ENCODE peak calls at places on chromosomes 6 and 20, in five cellular contexts. W is neuronal stem cell, V is GOT3, L is GM10248, B is ELF-1. N is an unnamed sample.

GRCh38 chr20:24337551-24337950 is 131.9 kb upstream of the SYNDIG1 start:
- DNase-seq in W (no peak), V (no peak), L (no peak), B (no peak), N (no peak)

GRCh38 chr6:7110092-7110792 is 2.5 kb downstream of the RREB1 start:
- DNase-seq in W (no peak), V (no peak), L (no peak), B (no peak), N (no peak)

GRCh38 chr6:36851149-36851614 is 11.9 kb upstream of the CPNE5 start:
- DNase-seq in W (peak; percentile 70), V (peak; percentile 18), L (peak; percentile 70), B (peak; percentile 66), N (no peak)

GRCh38 chr20:20520776-20521175 is 152.9 kb downstream of the INSM1 start:
- DNase-seq in W (no peak), V (no peak), L (no peak), B (no peak), N (no peak)

GRCh38 chr20:53444386-53444785 is 149.3 kb downstream of the ZNF217 start:
- DNase-seq in W (peak; percentile 29), V (no peak), L (no peak), B (peak; percentile 4), N (no peak)

GRCh38 chr6:169990095-169991030 is 238.9 kb downstream of the ERMARD start:
- DNase-seq in W (no peak), V (no peak), L (peak; percentile 47), B (no peak), N (no peak)

GRCh38 chr20:10448270-10449156 is 13.4 kb downstream of the SLX4IP start:
- DNase-seq in W (no peak), V (no peak), L (no peak), B (no peak), N (no peak)

GRCh38 chr20:63858393-63859165 is 2.7 kb upstream of the ABHD16B start:
- DNase-seq in W (peak; percentile 51), V (no peak), L (no peak), B (peak; percentile 69), N (no peak)

GRCh38 chr6:41193884-41194283 is 7.1 kb downstream of the TREML2 start:
- DNase-seq in W (no peak), V (no peak), L (no peak), B (no peak), N (no peak)

GRCh38 chr20:21796059-21796458 is 90.6 kb downstream of the PAX1 start:
- DNase-seq in W (no peak), V (no peak), L (no peak), B (peak; percentile 8), N (no peak)

GRCh38 chr20:57662313-57663240 is 42.4 kb upstream of the ZBP1 start:
- DNase-seq in W (no peak), V (no peak), L (no peak), B (no peak), N (no peak)

GRCh38 chr20:48460681-48461080 is 367.1 kb downstream of the PREX1 start:
- DNase-seq in W (no peak), V (no peak), L (no peak), B (no peak), N (no peak)

GRCh38 chr6:9593566-9593965 is 821.3 kb downstream of the TFAP2A start:
- DNase-seq in W (no peak), V (no peak), L (no peak), B (no peak), N (no peak)

GRCh38 chr6:21953831-21954801 is 342.7 kb downstream of the PRL start:
- DNase-seq in W (no peak), V (no peak), L (no peak), B (peak; percentile 29), N (no peak)

GRCh38 chr6:150730801-150731445 is 131.2 kb downstream of the PLEKHG1 start:
- DNase-seq in W (no peak), V (no peak), L (no peak), B (no peak), N (no peak)

GRCh38 chr20:49956689-49957443 is 20.7 kb downstream of the RNF114 start:
- DNase-seq in W (no peak), V (no peak), L (no peak), B (no peak), N (no peak)

GRCh38 chr6:149237464-149237863 is 80.0 kb upstream of the TAB2 start:
- DNase-seq in W (no peak), V (no peak), L (no peak), B (no peak), N (no peak)

GRCh38 chr6:84150680-84151079 is 76.8 kb downstream of the CEP162 start:
- DNase-seq in W (no peak), V (no peak), L (no peak), B (no peak), N (no peak)

GRCh38 chr20:19699132-19699971 is 58.7 kb upstream of the RIN2 start:
- DNase-seq in W (no peak), V (no peak), L (no peak), B (no peak), N (no peak)

GRCh38 chr20:62816879-62817873 is at the start of gene COL9A3:
- DNase-seq in W (no peak), V (no peak), L (no peak), B (no peak), N (no peak)

GRCh38 chr20:30922129-30922528 is 335.3 kb upstream of the DEFB115 start:
- DNase-seq in W (no peak), V (no peak), L (no peak), B (no peak), N (no peak)

GRCh38 chr6:25404693-25405169 is 125.6 kb downstream of the CARMIL1 start:
- DNase-seq in W (no peak), V (no peak), L (peak; percentile 46), B (no peak), N (no peak)

GRCh38 chr6:6003334-6004146 is 3.2 kb downstream of the NRN1 start:
- DNase-seq in W (no peak), V (no peak), L (no peak), B (peak; percentile 84), N (no peak)

GRCh38 chr6:143405381-143406154 is 44.9 kb downstream of the ADAT2 start:
- DNase-seq in W (no peak), V (no peak), L (no peak), B (no peak), N (no peak)

GRCh38 chr6:161922631-161923119 is 648.8 kb upstream of the AGPAT4 start:
- DNase-seq in W (no peak), V (no peak), L (no peak), B (peak; percentile 42), N (no peak)

GRCh38 chr20:12113468-12114371 is 196.0 kb downstream of the BTBD3 start:
- DNase-seq in W (no peak), V (no peak), L (no peak), B (no peak), N (no peak)

GRCh38 chr20:51457281-51457932 is 85.1 kb downstream of the NFATC2 start:
- DNase-seq in W (no peak), V (peak; percentile 54), L (no peak), B (peak; percentile 51), N (no peak)

GRCh38 chr6:126118058-126118759 is 131.9 kb downstream of the TRMT11 start:
- DNase-seq in W (no peak), V (no peak), L (no peak), B (no peak), N (no peak)

GRCh38 chr20:35293303-35294292 is 1.4 kb upstream of the FAM83C start:
- DNase-seq in W (no peak), V (no peak), L (no peak), B (no peak), N (no peak)

GRCh38 chr20:48821261-48821910 is 6.4 kb downstream of the PREX1 start:
- DNase-seq in W (no peak), V (no peak), L (no peak), B (no peak), N (no peak)

GRCh38 chr6:82118150-82118562 is 129.4 kb downstream of the IBTK start:
- DNase-seq in W (no peak), V (no peak), L (no peak), B (no peak), N (no peak)

GRCh38 chr6:15480546-15480945 is 182.3 kb downstream of the DTNBP1 start:
- DNase-seq in W (no peak), V (no peak), L (no peak), B (no peak), N (no peak)

GRCh38 chr20:2576317-2576727 is 39.9 kb downstream of the TMC2 start:
- DNase-seq in W (no peak), V (no peak), L (no peak), B (no peak), N (no peak)

GRCh38 chr6:6969761-6970223 is 138.0 kb upstream of the RREB1 start:
- DNase-seq in W (no peak), V (no peak), L (no peak), B (peak; percentile 85), N (no peak)

GRCh38 chr6:147043994-147044477 is 160.2 kb upstream of the STXBP5 start:
- DNase-seq in W (no peak), V (no peak), L (no peak), B (no peak), N (no peak)

GRCh38 chr6:54291146-54291545 is 17.1 kb upstream of the TINAG start:
- DNase-seq in W (no peak), V (no peak), L (no peak), B (no peak), N (no peak)

GRCh38 chr6:29828471-29828797 is 809 bp downstream of the HLA-G start:
- DNase-seq in W (no peak), V (no peak), L (no peak), B (no peak), N (no peak)

GRCh38 chr6:2111162-2111677 is 134.2 kb downstream of the GMDS start:
- DNase-seq in W (no peak), V (no peak), L (peak; percentile 63), B (no peak), N (no peak)

GRCh38 chr6:147218797-147219196 is 14.6 kb downstream of the STXBP5 start:
- DNase-seq in W (no peak), V (no peak), L (no peak), B (no peak), N (no peak)